ENCODE peak calls at places on chromosomes 2 and 18, in nine cellular contexts. One of them, this sample, is unnamed.

GRCh38 chr2:137255990-137256389 is 490.6 kb downstream of the THSD7B start:
- DNase-seq in right cardiac atrium: no peak
- DNase-seq in GM23338: no peak
- DNase-seq in sigmoid colon: no peak
- DNase-seq in fibroblast of lung: peak
- DNase-seq in caudate nucleus: no peak
- DNase-seq in transverse colon: no peak
- DNase-seq in mesenchymal stem cell: no peak
- DNase-seq in heart left ventricle: no peak
- DNase-seq in this sample: no peak

GRCh38 chr2:38248707-38249106 is 128.4 kb downstream of the ATL2 start:
- DNase-seq in GM23338: no peak
- DNase-seq in right cardiac atrium: no peak
- DNase-seq in transverse colon: no peak
- DNase-seq in caudate nucleus: no peak
- DNase-seq in sigmoid colon: no peak
- DNase-seq in mesenchymal stem cell: no peak
- DNase-seq in fibroblast of lung: no peak
- DNase-seq in heart left ventricle: no peak
- DNase-seq in this sample: no peak

GRCh38 chr2:204299766-204300165 is 245.5 kb upstream of the PARD3B start:
- DNase-seq in heart left ventricle: no peak
- DNase-seq in fibroblast of lung: no peak
- DNase-seq in mesenchymal stem cell: no peak
- DNase-seq in GM23338: no peak
- DNase-seq in caudate nucleus: no peak
- DNase-seq in sigmoid colon: no peak
- DNase-seq in transverse colon: no peak
- DNase-seq in right cardiac atrium: no peak
- DNase-seq in this sample: no peak

GRCh38 chr18:72910045-72910444 is 42.3 kb upstream of the NETO1 start:
- DNase-seq in heart left ventricle: no peak
- DNase-seq in fibroblast of lung: no peak
- DNase-seq in transverse colon: no peak
- DNase-seq in mesenchymal stem cell: no peak
- DNase-seq in caudate nucleus: no peak
- DNase-seq in GM23338: no peak
- DNase-seq in sigmoid colon: no peak
- DNase-seq in right cardiac atrium: no peak
- DNase-seq in this sample: no peak

GRCh38 chr2:175167076-175167791 is 769 bp downstream of the ATF2 start:
- DNase-seq in GM23338: peak
- DNase-seq in right cardiac atrium: peak
- DNase-seq in mesenchymal stem cell: peak
- DNase-seq in heart left ventricle: no peak
- DNase-seq in transverse colon: peak
- DNase-seq in sigmoid colon: no peak
- DNase-seq in caudate nucleus: no peak
- DNase-seq in fibroblast of lung: peak
- DNase-seq in this sample: peak

GRCh38 chr2:240983361-240983995 is 14.9 kb upstream of the SNED1 start:
- DNase-seq in caudate nucleus: no peak
- DNase-seq in GM23338: peak
- DNase-seq in fibroblast of lung: peak
- DNase-seq in heart left ventricle: peak
- DNase-seq in transverse colon: peak
- DNase-seq in sigmoid colon: peak
- DNase-seq in right cardiac atrium: peak
- DNase-seq in mesenchymal stem cell: no peak
- DNase-seq in this sample: no peak

GRCh38 chr2:172693037-172693436 is 42.6 kb upstream of the RAPGEF4 start:
- DNase-seq in GM23338: no peak
- DNase-seq in right cardiac atrium: peak
- DNase-seq in mesenchymal stem cell: peak
- DNase-seq in caudate nucleus: no peak
- DNase-seq in fibroblast of lung: peak
- DNase-seq in transverse colon: peak
- DNase-seq in sigmoid colon: peak
- DNase-seq in heart left ventricle: no peak
- DNase-seq in this sample: peak

GRCh38 chr18:42636309-42636708 is 479.2 kb downstream of the RIT2 start:
- DNase-seq in right cardiac atrium: no peak
- DNase-seq in GM23338: no peak
- DNase-seq in caudate nucleus: no peak
- DNase-seq in fibroblast of lung: no peak
- DNase-seq in mesenchymal stem cell: no peak
- DNase-seq in heart left ventricle: no peak
- DNase-seq in sigmoid colon: no peak
- DNase-seq in transverse colon: no peak
- DNase-seq in this sample: no peak

GRCh38 chr18:6249788-6250187 is 164.9 kb downstream of the L3MBTL4 start:
- DNase-seq in fibroblast of lung: no peak
- DNase-seq in transverse colon: no peak
- DNase-seq in mesenchymal stem cell: no peak
- DNase-seq in GM23338: no peak
- DNase-seq in caudate nucleus: no peak
- DNase-seq in heart left ventricle: no peak
- DNase-seq in right cardiac atrium: no peak
- DNase-seq in sigmoid colon: no peak
- DNase-seq in this sample: no peak

GRCh38 chr2:39217192-39217550 is 26.6 kb downstream of the CDKL4 start:
- DNase-seq in right cardiac atrium: no peak
- DNase-seq in mesenchymal stem cell: no peak
- DNase-seq in GM23338: no peak
- DNase-seq in heart left ventricle: no peak
- DNase-seq in transverse colon: no peak
- DNase-seq in caudate nucleus: no peak
- DNase-seq in fibroblast of lung: no peak
- DNase-seq in sigmoid colon: no peak
- DNase-seq in this sample: no peak

GRCh38 chr2:71102981-71103681 is 26.9 kb downstream of the MCEE start:
- DNase-seq in transverse colon: no peak
- DNase-seq in sigmoid colon: no peak
- DNase-seq in fibroblast of lung: no peak
- DNase-seq in caudate nucleus: no peak
- DNase-seq in heart left ventricle: no peak
- DNase-seq in mesenchymal stem cell: no peak
- DNase-seq in right cardiac atrium: no peak
- DNase-seq in GM23338: peak
- DNase-seq in this sample: no peak

GRCh38 chr2:68185541-68186164 is 28.0 kb downstream of the PNO1 start:
- DNase-seq in sigmoid colon: no peak
- DNase-seq in caudate nucleus: no peak
- DNase-seq in GM23338: peak
- DNase-seq in heart left ventricle: no peak
- DNase-seq in fibroblast of lung: peak
- DNase-seq in transverse colon: peak
- DNase-seq in right cardiac atrium: peak
- DNase-seq in mesenchymal stem cell: peak
- DNase-seq in this sample: no peak

GRCh38 chr18:6484659-6485058 is 69.9 kb upstream of the L3MBTL4 start:
- DNase-seq in GM23338: no peak
- DNase-seq in right cardiac atrium: no peak
- DNase-seq in fibroblast of lung: no peak
- DNase-seq in caudate nucleus: no peak
- DNase-seq in mesenchymal stem cell: no peak
- DNase-seq in transverse colon: no peak
- DNase-seq in sigmoid colon: no peak
- DNase-seq in heart left ventricle: no peak
- DNase-seq in this sample: no peak

GRCh38 chr18:74841248-74841647 is 243.6 kb downstream of the ZNF407 start:
- DNase-seq in mesenchymal stem cell: no peak
- DNase-seq in heart left ventricle: no peak
- DNase-seq in sigmoid colon: no peak
- DNase-seq in right cardiac atrium: no peak
- DNase-seq in transverse colon: no peak
- DNase-seq in GM23338: no peak
- DNase-seq in fibroblast of lung: no peak
- DNase-seq in caudate nucleus: no peak
- DNase-seq in this sample: no peak

GRCh38 chr2:234368861-234369261 is 128.0 kb downstream of the ARL4C start:
- DNase-seq in sigmoid colon: peak
- DNase-seq in GM23338: no peak
- DNase-seq in heart left ventricle: no peak
- DNase-seq in right cardiac atrium: no peak
- DNase-seq in caudate nucleus: no peak
- DNase-seq in fibroblast of lung: peak
- DNase-seq in transverse colon: peak
- DNase-seq in mesenchymal stem cell: peak
- DNase-seq in this sample: no peak

GRCh38 chr2:3200420-3200939 is 177.1 kb downstream of the EIPR1 start:
- DNase-seq in right cardiac atrium: no peak
- DNase-seq in heart left ventricle: no peak
- DNase-seq in sigmoid colon: no peak
- DNase-seq in caudate nucleus: no peak
- DNase-seq in fibroblast of lung: peak
- DNase-seq in transverse colon: no peak
- DNase-seq in mesenchymal stem cell: no peak
- DNase-seq in GM23338: no peak
- DNase-seq in this sample: no peak

GRCh38 chr18:36580266-36580665 is 248.5 kb downstream of the TPGS2 start:
- DNase-seq in fibroblast of lung: peak
- DNase-seq in right cardiac atrium: no peak
- DNase-seq in heart left ventricle: no peak
- DNase-seq in GM23338: peak
- DNase-seq in transverse colon: no peak
- DNase-seq in caudate nucleus: no peak
- DNase-seq in mesenchymal stem cell: peak
- DNase-seq in sigmoid colon: peak
- DNase-seq in this sample: no peak

GRCh38 chr2:16238001-16238755 is 297.8 kb downstream of the MYCN start:
- DNase-seq in sigmoid colon: no peak
- DNase-seq in caudate nucleus: no peak
- DNase-seq in heart left ventricle: no peak
- DNase-seq in fibroblast of lung: no peak
- DNase-seq in right cardiac atrium: no peak
- DNase-seq in mesenchymal stem cell: no peak
- DNase-seq in transverse colon: no peak
- DNase-seq in GM23338: no peak
- DNase-seq in this sample: no peak

GRCh38 chr2:66929632-66930385 is 467.3 kb upstream of the ETAA1 start:
- DNase-seq in fibroblast of lung: peak
- DNase-seq in mesenchymal stem cell: peak
- DNase-seq in sigmoid colon: peak
- DNase-seq in GM23338: no peak
- DNase-seq in heart left ventricle: peak
- DNase-seq in transverse colon: peak
- DNase-seq in right cardiac atrium: peak
- DNase-seq in caudate nucleus: no peak
- DNase-seq in this sample: no peak

GRCh38 chr2:239288951-239289481 is 111.8 kb downstream of the HDAC4 start:
- DNase-seq in mesenchymal stem cell: peak
- DNase-seq in heart left ventricle: no peak
- DNase-seq in caudate nucleus: no peak
- DNase-seq in fibroblast of lung: no peak
- DNase-seq in transverse colon: peak
- DNase-seq in sigmoid colon: peak
- DNase-seq in GM23338: no peak
- DNase-seq in right cardiac atrium: no peak
- DNase-seq in this sample: peak
- H3K27ac ChIP-seq in mesenchymal stem cell: no peak
- H3K27ac ChIP-seq in heart left ventricle: peak
- H3K27ac ChIP-seq in caudate nucleus: no peak
- H3K27ac ChIP-seq in fibroblast of lung: peak
- H3K27ac ChIP-seq in transverse colon: peak
- H3K27ac ChIP-seq in sigmoid colon: peak
- H3K27ac ChIP-seq in GM23338: no peak
- H3K27ac ChIP-seq in right cardiac atrium: peak
- H3K27ac ChIP-seq in this sample: no peak

DNA sequence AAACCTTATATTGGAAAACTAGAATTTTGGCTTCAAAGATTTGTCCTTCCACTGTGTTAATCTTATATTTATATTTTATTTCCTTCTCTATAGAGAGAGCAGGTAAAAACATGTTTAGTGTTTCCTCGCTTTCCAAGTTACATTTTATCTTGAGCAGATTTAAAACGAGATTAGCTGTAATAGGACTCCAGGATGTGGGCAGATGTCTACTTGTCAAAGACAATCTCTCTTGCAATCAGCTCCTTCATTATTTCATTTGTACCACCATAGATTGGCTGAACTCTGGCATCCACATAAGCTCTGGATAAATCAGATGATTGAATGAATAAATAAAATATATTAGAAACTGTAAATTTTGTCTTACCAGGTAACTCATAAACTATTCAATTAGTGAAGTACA is 17.5 kb upstream of the KANSL1L start:
- DNase-seq in fibroblast of lung: no peak
- DNase-seq in transverse colon: no peak
- DNase-seq in right cardiac atrium: no peak
- DNase-seq in caudate nucleus: no peak
- DNase-seq in sigmoid colon: no peak
- DNase-seq in heart left ventricle: no peak
- DNase-seq in mesenchymal stem cell: no peak
- DNase-seq in GM23338: no peak
- DNase-seq in this sample: no peak
- H3K27ac ChIP-seq in fibroblast of lung: no peak
- H3K27ac ChIP-seq in transverse colon: no peak
- H3K27ac ChIP-seq in right cardiac atrium: no peak
- H3K27ac ChIP-seq in caudate nucleus: no peak
- H3K27ac ChIP-seq in sigmoid colon: no peak
- H3K27ac ChIP-seq in heart left ventricle: no peak
- H3K27ac ChIP-seq in mesenchymal stem cell: no peak
- H3K27ac ChIP-seq in GM23338: no peak
- H3K27ac ChIP-seq in this sample: no peak

DNA sequence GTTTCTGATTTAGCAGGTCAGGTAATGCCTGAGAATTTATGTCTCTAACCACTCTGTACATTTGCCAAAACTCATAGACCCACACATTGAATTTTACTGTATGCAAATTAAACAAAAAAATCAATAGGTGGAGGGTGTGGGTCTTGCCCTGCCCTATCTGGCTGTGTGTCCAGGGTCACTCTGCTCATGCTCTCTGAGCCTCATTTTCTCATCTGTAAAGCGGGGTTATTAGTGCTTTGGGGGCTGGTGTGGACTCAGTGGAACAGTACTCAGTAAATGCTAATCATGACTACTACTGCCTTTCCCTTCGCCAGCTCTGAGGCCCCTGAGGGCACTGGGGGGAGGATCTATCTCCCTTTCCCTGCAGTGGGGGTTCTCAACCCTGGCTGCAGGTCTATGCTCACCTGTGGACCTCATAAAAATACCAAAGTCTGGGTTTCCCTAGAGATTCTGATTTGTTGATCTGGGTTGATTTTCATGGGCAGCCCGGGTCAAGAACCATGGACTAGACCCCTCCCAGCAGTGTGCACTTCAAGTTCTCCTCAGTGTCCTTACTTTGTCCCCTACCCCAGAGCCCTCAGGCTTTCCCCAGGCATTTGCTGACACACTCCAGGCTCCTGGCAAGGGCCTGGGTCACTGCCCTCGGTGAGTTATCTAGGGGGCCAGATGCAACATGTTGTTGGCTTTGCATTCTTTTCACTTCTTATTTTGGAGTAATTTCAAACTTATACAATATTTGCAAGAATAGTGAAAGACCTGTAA is 27.5 kb downstream of the MTHFD2 start:
- DNase-seq in caudate nucleus: no peak
- DNase-seq in sigmoid colon: no peak
- DNase-seq in fibroblast of lung: no peak
- DNase-seq in mesenchymal stem cell: no peak
- DNase-seq in right cardiac atrium: no peak
- DNase-seq in transverse colon: no peak
- DNase-seq in GM23338: no peak
- DNase-seq in heart left ventricle: no peak
- DNase-seq in this sample: no peak
- H3K27ac ChIP-seq in caudate nucleus: no peak
- H3K27ac ChIP-seq in sigmoid colon: no peak
- H3K27ac ChIP-seq in fibroblast of lung: no peak
- H3K27ac ChIP-seq in mesenchymal stem cell: no peak
- H3K27ac ChIP-seq in right cardiac atrium: no peak
- H3K27ac ChIP-seq in transverse colon: no peak
- H3K27ac ChIP-seq in GM23338: no peak
- H3K27ac ChIP-seq in heart left ventricle: peak
- H3K27ac ChIP-seq in this sample: no peak

GRCh38 chr2:60478660-60479059 is 74.8 kb downstream of the BCL11A start:
- DNase-seq in right cardiac atrium: no peak
- DNase-seq in heart left ventricle: no peak
- DNase-seq in GM23338: no peak
- DNase-seq in sigmoid colon: peak
- DNase-seq in mesenchymal stem cell: no peak
- DNase-seq in caudate nucleus: no peak
- DNase-seq in transverse colon: no peak
- DNase-seq in fibroblast of lung: no peak
- DNase-seq in this sample: no peak
- H3K27ac ChIP-seq in right cardiac atrium: no peak
- H3K27ac ChIP-seq in heart left ventricle: no peak
- H3K27ac ChIP-seq in GM23338: no peak
- H3K27ac ChIP-seq in sigmoid colon: no peak
- H3K27ac ChIP-seq in mesenchymal stem cell: no peak
- H3K27ac ChIP-seq in caudate nucleus: no peak
- H3K27ac ChIP-seq in transverse colon: peak
- H3K27ac ChIP-seq in fibroblast of lung: no peak
- H3K27ac ChIP-seq in this sample: peak

This sample was measured in dorsolateral prefrontal cortex.